ENCODE peak calls at places on chromosomes 11 and 22, in nine cellular contexts. One of them, this sample, is unnamed.

GRCh38 chr11:1293619-1294015 is 15.8 kb downstream of the TOLLIP start:
- DNase-seq in pancreas: no peak
- DNase-seq in EL: no peak
- DNase-seq in LoVo: no peak
- DNase-seq in stimulated activated CD8-positive, alpha-beta memory T cell treated with anti-CD3 and anti-CD28 coated beads, Interleukin-4, amount 100 ng/mL, for 1 hour: no peak
- DNase-seq in fibroblast of the conjunctiva: no peak
- DNase-seq in T-helper 2 cell: peak
- DNase-seq in IMR-90: no peak
- DNase-seq in COLO829: no peak
- DNase-seq in this sample: no peak

GRCh38 chr11:107565219-107565937 is at the start of gene ALKBH8:
- DNase-seq in T-helper 2 cell: peak
- DNase-seq in stimulated activated CD8-positive, alpha-beta memory T cell treated with anti-CD3 and anti-CD28 coated beads, Interleukin-4, amount 100 ng/mL, for 1 hour: peak
- DNase-seq in IMR-90: peak
- DNase-seq in pancreas: peak
- DNase-seq in COLO829: peak
- DNase-seq in EL: peak
- DNase-seq in fibroblast of the conjunctiva: peak
- DNase-seq in LoVo: peak
- DNase-seq in this sample: peak

GRCh38 chr11:1757861-1758610 is 5.7 kb downstream of the CTSD start:
- DNase-seq in EL: no peak
- DNase-seq in pancreas: no peak
- DNase-seq in T-helper 2 cell: peak
- DNase-seq in stimulated activated CD8-positive, alpha-beta memory T cell treated with anti-CD3 and anti-CD28 coated beads, Interleukin-4, amount 100 ng/mL, for 1 hour: peak
- DNase-seq in fibroblast of the conjunctiva: no peak
- DNase-seq in LoVo: no peak
- DNase-seq in IMR-90: no peak
- DNase-seq in COLO829: no peak
- DNase-seq in this sample: no peak

GRCh38 chr22:39229688-39230260 is 15.0 kb downstream of the PDGFB start:
- DNase-seq in pancreas: no peak
- DNase-seq in T-helper 2 cell: no peak
- DNase-seq in stimulated activated CD8-positive, alpha-beta memory T cell treated with anti-CD3 and anti-CD28 coated beads, Interleukin-4, amount 100 ng/mL, for 1 hour: no peak
- DNase-seq in LoVo: no peak
- DNase-seq in COLO829: no peak
- DNase-seq in IMR-90: no peak
- DNase-seq in fibroblast of the conjunctiva: no peak
- DNase-seq in EL: no peak
- DNase-seq in this sample: no peak

GRCh38 chr11:126929186-126930085 is 71.1 kb downstream of the KIRREL3 start:
- DNase-seq in COLO829: no peak
- DNase-seq in LoVo: no peak
- DNase-seq in IMR-90: peak
- DNase-seq in stimulated activated CD8-positive, alpha-beta memory T cell treated with anti-CD3 and anti-CD28 coated beads, Interleukin-4, amount 100 ng/mL, for 1 hour: no peak
- DNase-seq in pancreas: no peak
- DNase-seq in T-helper 2 cell: no peak
- DNase-seq in EL: peak
- DNase-seq in fibroblast of the conjunctiva: peak
- DNase-seq in this sample: peak

GRCh38 chr11:41308286-41308685 is 151.2 kb downstream of the LRRC4C start:
- DNase-seq in stimulated activated CD8-positive, alpha-beta memory T cell treated with anti-CD3 and anti-CD28 coated beads, Interleukin-4, amount 100 ng/mL, for 1 hour: no peak
- DNase-seq in IMR-90: no peak
- DNase-seq in COLO829: no peak
- DNase-seq in fibroblast of the conjunctiva: no peak
- DNase-seq in pancreas: no peak
- DNase-seq in T-helper 2 cell: no peak
- DNase-seq in LoVo: no peak
- DNase-seq in EL: no peak
- DNase-seq in this sample: no peak

GRCh38 chr11:64226507-64227051 is 505 bp downstream of the NUDT22 start:
- DNase-seq in COLO829: no peak
- DNase-seq in pancreas: peak
- DNase-seq in fibroblast of the conjunctiva: no peak
- DNase-seq in T-helper 2 cell: peak
- DNase-seq in LoVo: peak
- DNase-seq in stimulated activated CD8-positive, alpha-beta memory T cell treated with anti-CD3 and anti-CD28 coated beads, Interleukin-4, amount 100 ng/mL, for 1 hour: no peak
- DNase-seq in EL: peak
- DNase-seq in IMR-90: no peak
- DNase-seq in this sample: no peak

GRCh38 chr11:69691449-69691848 is 12.4 kb downstream of the FGF19 start:
- DNase-seq in pancreas: no peak
- DNase-seq in stimulated activated CD8-positive, alpha-beta memory T cell treated with anti-CD3 and anti-CD28 coated beads, Interleukin-4, amount 100 ng/mL, for 1 hour: no peak
- DNase-seq in fibroblast of the conjunctiva: peak
- DNase-seq in LoVo: peak
- DNase-seq in IMR-90: peak
- DNase-seq in T-helper 2 cell: no peak
- DNase-seq in EL: peak
- DNase-seq in COLO829: no peak
- DNase-seq in this sample: no peak

GRCh38 chr11:64409707-64410395 is 50.9 kb downstream of the RPS6KA4 start:
- DNase-seq in EL: no peak
- DNase-seq in IMR-90: peak
- DNase-seq in COLO829: no peak
- DNase-seq in fibroblast of the conjunctiva: no peak
- DNase-seq in LoVo: no peak
- DNase-seq in stimulated activated CD8-positive, alpha-beta memory T cell treated with anti-CD3 and anti-CD28 coated beads, Interleukin-4, amount 100 ng/mL, for 1 hour: no peak
- DNase-seq in T-helper 2 cell: no peak
- DNase-seq in pancreas: no peak
- DNase-seq in this sample: no peak

GRCh38 chr11:120953230-120953558 is 70.7 kb upstream of the TBCEL start:
- DNase-seq in fibroblast of the conjunctiva: no peak
- DNase-seq in EL: no peak
- DNase-seq in COLO829: no peak
- DNase-seq in pancreas: no peak
- DNase-seq in LoVo: no peak
- DNase-seq in IMR-90: no peak
- DNase-seq in T-helper 2 cell: no peak
- DNase-seq in stimulated activated CD8-positive, alpha-beta memory T cell treated with anti-CD3 and anti-CD28 coated beads, Interleukin-4, amount 100 ng/mL, for 1 hour: no peak
- DNase-seq in this sample: no peak

GRCh38 chr22:22576244-22576988 is 17.4 kb upstream of the PRAME start:
- DNase-seq in LoVo: peak
- DNase-seq in fibroblast of the conjunctiva: peak
- DNase-seq in EL: peak
- DNase-seq in stimulated activated CD8-positive, alpha-beta memory T cell treated with anti-CD3 and anti-CD28 coated beads, Interleukin-4, amount 100 ng/mL, for 1 hour: no peak
- DNase-seq in pancreas: peak
- DNase-seq in T-helper 2 cell: peak
- DNase-seq in COLO829: peak
- DNase-seq in IMR-90: peak
- DNase-seq in this sample: peak

GRCh38 chr11:65437436-65438227 is 15.0 kb downstream of the NEAT1 start:
- DNase-seq in pancreas: no peak
- DNase-seq in COLO829: no peak
- DNase-seq in T-helper 2 cell: no peak
- DNase-seq in fibroblast of the conjunctiva: no peak
- DNase-seq in IMR-90: peak
- DNase-seq in LoVo: no peak
- DNase-seq in stimulated activated CD8-positive, alpha-beta memory T cell treated with anti-CD3 and anti-CD28 coated beads, Interleukin-4, amount 100 ng/mL, for 1 hour: no peak
- DNase-seq in EL: peak
- DNase-seq in this sample: no peak

GRCh38 chr11:67666303-67666645 is 8.1 kb downstream of the ALDH3B2 start:
- DNase-seq in IMR-90: no peak
- DNase-seq in stimulated activated CD8-positive, alpha-beta memory T cell treated with anti-CD3 and anti-CD28 coated beads, Interleukin-4, amount 100 ng/mL, for 1 hour: no peak
- DNase-seq in EL: no peak
- DNase-seq in fibroblast of the conjunctiva: no peak
- DNase-seq in pancreas: no peak
- DNase-seq in T-helper 2 cell: no peak
- DNase-seq in LoVo: no peak
- DNase-seq in COLO829: no peak
- DNase-seq in this sample: no peak